ENCODE peak calls at places on chromosomes 11 and 22, in nine cellular contexts. Z, C, I, N, F, P, L, U and R are unnamed samples.

GRCh38 chr11:662689-663274 is 25.7 kb downstream of the DRD4 start:
- DNase-seq in N (no peak), Z (peak; percentile 63), F (no peak), U (peak; percentile 85), I (peak; percentile 78), C (peak; percentile 59), L (peak; percentile 47), P (peak; percentile 67), R (peak; percentile 60)

GRCh38 chr11:128865490-128865889 is 1.6 kb downstream of the KCNJ1 start:
- DNase-seq in F (no peak), P (no peak), Z (no peak), C (no peak), N (no peak), I (no peak), L (no peak), U (no peak), R (no peak)

GRCh38 chr11:122524532-122524882 is 131.0 kb upstream of the UBASH3B start:
- DNase-seq in F (no peak), P (no peak), C (no peak), U (no peak), L (no peak), I (no peak), Z (peak; percentile 66), N (no peak), R (no peak)

GRCh38 chr11:79308429-79308828 is 132.4 kb downstream of the TENM4 start:
- DNase-seq in L (no peak), N (no peak), C (no peak), Z (no peak), P (no peak), F (no peak), U (no peak), I (no peak), R (no peak)

GRCh38 chr22:29309332-29310064 is 3.0 kb downstream of the GAS2L1 start:
- DNase-seq in L (no peak), F (peak; percentile 83), N (no peak), C (no peak), P (peak; percentile 47), U (no peak), I (peak; percentile 62), Z (no peak), R (no peak)

GRCh38 chr11:126790550-126790981 is 210.0 kb downstream of the KIRREL3 start:
- DNase-seq in C (no peak), L (no peak), U (no peak), Z (peak; percentile 3), P (no peak), I (no peak), F (no peak), N (no peak), R (no peak)

GRCh38 chr11:1918436-1919315 is 827 bp upstream of the TNNT3 start:
- DNase-seq in U (no peak), C (no peak), L (no peak), F (no peak), Z (no peak), I (no peak), P (no peak), N (no peak), R (no peak)

GRCh38 chr22:29016067-29016938 is 45.3 kb downstream of the C22orf31 start:
- DNase-seq in N (no peak), U (no peak), C (no peak), F (no peak), P (no peak), I (no peak), L (no peak), Z (no peak), R (no peak)

GRCh38 chr11:122754553-122755322 is 83.6 kb upstream of the CRTAM start:
- DNase-seq in C (no peak), P (no peak), L (no peak), F (no peak), N (peak; percentile 57), I (no peak), Z (peak; percentile 50), U (no peak), R (no peak)

GRCh38 chr11:32430586-32431357 is 4.6 kb downstream of the WT1 start:
- DNase-seq in U (no peak), C (peak; percentile 71), Z (no peak), P (peak; percentile 54), L (peak; percentile 5), I (no peak), F (no peak), N (no peak), R (no peak)

GRCh38 chr22:36328635-36329216 is 59.0 kb downstream of the MYH9 start:
- DNase-seq in L (no peak), I (no peak), U (no peak), N (no peak), C (no peak), F (no peak), P (peak; percentile 88), Z (peak; percentile 92), R (no peak)

GRCh38 chr22:19738664-19739447 is 15.5 kb downstream of the GP1BB start:
- DNase-seq in C (peak; percentile 44), L (no peak), P (no peak), U (no peak), Z (no peak), F (no peak), N (no peak), I (no peak), R (no peak)

GRCh38 chr11:84580338-84580737 is 1046.8 kb downstream of the DLG2 start:
- DNase-seq in L (no peak), N (no peak), C (no peak), U (no peak), P (no peak), I (no peak), Z (no peak), F (no peak), R (no peak)

GRCh38 chr22:17121235-17122195 is at the start of gene TMEM121B:
- DNase-seq in Z (peak; percentile 44), I (peak; percentile 78), F (no peak), L (peak; percentile 75), P (no peak), U (peak; percentile 82), C (peak; percentile 83), N (peak; percentile 54), R (peak; percentile 24)

DNA sequence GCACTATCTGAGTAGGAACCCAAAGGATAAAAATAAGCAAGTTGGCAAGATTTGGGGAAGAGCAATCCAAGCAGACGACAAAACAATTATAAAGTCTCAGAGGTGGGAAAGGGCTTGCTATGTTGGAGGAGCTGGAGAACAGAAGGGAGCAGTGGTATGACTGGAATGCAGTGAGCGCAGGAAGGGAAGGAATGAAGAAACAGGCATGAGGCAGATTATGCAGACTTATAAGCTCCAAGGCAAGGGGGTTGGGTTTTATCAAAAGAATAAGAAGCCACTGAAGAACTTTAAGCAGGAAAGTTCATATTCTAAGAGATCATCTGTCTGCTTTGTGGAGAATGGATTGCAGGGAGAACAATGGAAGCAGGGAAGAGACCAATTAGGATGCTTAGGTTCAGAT is 31.7 kb downstream of the PGM2L1 start:
- DNase-seq in N (no peak), F (no peak), I (no peak), P (no peak), C (no peak), Z (peak; percentile 95), L (no peak), U (no peak), R (no peak)
- TF ChIP-seq CTCF in N (no peak), F (no peak), I (no peak), P (no peak), C (no peak), Z (no peak), L (no peak), U (no peak), R (no peak)

DNA sequence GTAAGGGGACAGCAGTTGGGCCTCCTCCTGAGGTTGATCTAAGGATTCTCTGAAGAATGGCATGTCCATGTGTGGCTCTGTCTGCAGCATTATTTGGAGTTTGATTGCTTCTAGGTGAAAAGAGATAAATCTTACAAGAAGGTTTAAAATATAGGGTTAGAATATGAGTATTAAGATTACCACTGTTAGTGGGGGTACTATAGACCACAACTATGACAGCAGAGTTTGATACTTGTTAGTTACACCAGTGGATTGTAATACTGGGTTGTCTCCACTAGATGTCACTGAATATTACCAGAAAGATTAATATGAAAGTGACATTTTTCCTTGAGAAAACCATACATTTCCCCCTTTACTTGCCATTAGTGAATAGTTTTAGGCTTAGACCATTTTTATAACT is 47.9 kb downstream of the ZNF280B start:
- DNase-seq in F (no peak), U (no peak), Z (peak; percentile 35), N (no peak), I (no peak), P (no peak), C (no peak), L (no peak), R (no peak)
- TF ChIP-seq CTCF in F (no peak), U (peak; percentile 41), Z (peak; percentile 40), N (peak; percentile 31), I (peak; percentile 40), P (no peak), C (peak; percentile 52), L (peak; percentile 53), R (no peak)

DNA sequence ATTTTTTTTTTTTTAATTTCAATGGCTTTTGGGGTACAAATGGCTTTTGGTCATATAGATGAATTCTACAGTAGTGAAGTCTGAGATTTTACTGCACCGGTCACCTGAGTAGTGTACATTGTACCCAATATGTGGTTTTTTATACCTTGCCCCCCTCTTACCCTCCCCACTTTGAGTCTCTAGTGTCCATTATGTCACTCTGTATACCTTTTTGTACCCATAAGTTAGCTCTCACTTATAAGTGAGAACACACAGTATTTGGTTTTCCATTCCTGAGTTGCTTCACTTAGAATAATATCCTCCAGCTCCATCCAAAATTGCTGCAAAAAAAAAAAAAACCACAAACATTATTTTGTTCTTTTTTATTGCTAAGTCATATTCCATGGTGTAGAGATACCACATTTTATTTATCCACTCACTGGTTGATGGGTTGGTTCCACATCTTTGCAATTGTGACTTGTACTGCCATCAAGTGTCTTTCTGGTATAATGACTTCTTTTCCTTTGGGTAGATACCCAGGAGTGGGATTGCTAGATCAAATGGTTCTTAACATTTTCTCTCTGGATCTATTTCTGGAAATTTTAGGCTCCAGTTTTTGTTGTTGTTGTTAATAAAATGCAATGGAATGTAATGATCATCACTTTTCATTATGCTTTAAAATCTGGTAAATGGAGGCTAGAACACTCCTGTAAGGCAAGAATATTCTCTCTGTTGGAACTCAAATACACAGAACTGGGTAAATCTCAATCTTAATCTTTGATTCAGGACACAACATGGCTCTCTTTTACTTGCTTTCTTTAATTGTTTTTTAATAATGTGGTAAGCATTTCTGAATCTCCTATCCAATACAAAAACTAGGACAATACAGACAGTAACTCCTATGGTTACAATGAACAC is 10.3 kb downstream of the NEAT1 start:
- DNase-seq in P (peak; percentile 9), I (no peak), C (no peak), L (no peak), U (no peak), Z (peak; percentile 73), F (no peak), N (no peak), R (no peak)
- TF ChIP-seq CTCF in P (no peak), I (peak; percentile 31), C (no peak), L (peak; percentile 53), U (peak; percentile 31), Z (no peak), F (no peak), N (peak; percentile 63), R (no peak)

DNA sequence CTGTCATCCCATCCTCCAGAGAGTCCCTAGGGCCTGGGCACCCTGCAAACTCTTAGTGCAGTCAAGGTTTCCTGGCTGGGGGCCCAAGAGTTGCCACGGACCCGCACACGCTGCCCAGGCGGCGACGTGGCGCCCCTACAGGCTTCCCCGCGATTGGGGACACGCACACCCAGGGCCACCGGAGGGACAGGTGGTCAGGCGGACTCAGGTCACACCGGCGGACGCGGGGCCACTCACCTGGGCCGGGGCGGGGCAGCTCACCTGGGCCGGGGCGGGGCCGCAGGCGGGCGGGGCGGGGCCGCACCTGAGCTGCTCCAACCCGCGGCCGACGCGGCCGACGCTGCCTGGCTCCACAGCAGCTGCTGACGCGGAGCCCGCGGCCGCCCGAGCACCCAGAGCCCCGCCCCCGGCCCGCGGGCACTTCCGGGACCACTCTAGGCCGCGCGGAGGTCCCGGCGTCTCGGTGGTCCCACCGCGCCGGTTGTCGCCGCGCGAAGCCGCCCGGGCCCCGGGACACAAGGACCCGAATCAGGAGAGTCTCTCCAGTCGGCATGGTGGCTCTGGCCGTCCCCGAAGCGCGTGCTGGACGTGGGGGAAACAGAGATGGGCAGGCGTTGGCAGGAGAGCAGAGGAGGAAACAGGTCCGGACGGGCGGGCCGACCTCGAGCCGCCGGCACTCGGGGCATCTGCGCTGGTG is at the start of gene ZNF70:
- DNase-seq in F (peak; percentile 85), Z (peak; percentile 79), L (peak; percentile 74), I (peak; percentile 95), N (peak; percentile 84), P (peak; percentile 77), C (peak; percentile 89), U (peak; percentile 96), R (peak; percentile 60)
- TF ChIP-seq CTCF in F (no peak), Z (peak; percentile 30), L (peak; percentile 37), I (peak; percentile 35), N (peak; percentile 42), P (no peak), C (no peak), U (peak; percentile 26), R (no peak)